ENCODE peak calls at places on chromosomes 13 and 19, in four cellular contexts. M is hepatocyte; U is CD8-positive, alpha-beta T cell; F is sigmoid colon. G is an unnamed sample. For H3K4me1 and H3K9me3, the result is how much of the 10 kb centered on the place peaks cover.

GRCh38 chr13:39506559-39507390 is 96.2 kb downstream of the LHFPL6 start:
- DNase-seq in M (no peak), U (no peak), F (no peak), G (no peak)

GRCh38 chr13:104318121-104318520 is 1251.9 kb upstream of the SLC10A2 start:
- DNase-seq in M (peak), U (no peak), F (no peak), G (no peak)

GRCh38 chr19:918481-919156 is 1.5 kb downstream of the KISS1R start:
- DNase-seq in M (no peak), U (no peak), F (no peak), G (no peak)

GRCh38 chr13:73060251-73061160 is 1.7 kb downstream of the KLF5 start:
- DNase-seq in M (peak), U (no peak), F (no peak), G (peak)

GRCh38 chr19:33388231-33388816 is 14.8 kb downstream of the CEBPG start:
- DNase-seq in M (no peak), U (no peak), F (peak), G (no peak)

GRCh38 chr19:17488593-17489391 is 18.5 kb downstream of the SLC27A1 start:
- DNase-seq in M (peak), U (peak), F (no peak), G (peak)

GRCh38 chr13:21216332-21216731 is 39.9 kb downstream of the MRPL57 start:
- DNase-seq in M (no peak), U (no peak), F (no peak), G (no peak)

GRCh38 chr19:28710278-28710677 is 502.7 kb downstream of the UQCRFS1 start:
- DNase-seq in M (peak), U (no peak), F (no peak), G (peak)

GRCh38 chr13:35984776-35985453 is 146.3 kb downstream of the DCLK1 start:
- DNase-seq in M (peak), U (no peak), F (no peak), G (peak)

GRCh38 chr13:24228852-24229458 is 68.4 kb downstream of the SPATA13 start:
- DNase-seq in M (peak), U (no peak), F (no peak), G (peak)

GRCh38 chr19:55099557-55100506 is 17.6 kb downstream of the PPP1R12C start:
- DNase-seq in M (no peak), U (no peak), F (no peak), G (peak)

GRCh38 chr19:17560205-17560595 is 4.8 kb downstream of the COLGALT1 start:
- DNase-seq in M (peak), U (no peak), F (no peak), G (no peak)

GRCh38 chr19:41323430-41324125 is 13.6 kb downstream of the CCDC97 start:
- DNase-seq in M (peak), U (no peak), F (peak), G (peak)
- H3K4me1 ChIP-seq in M (half or more), U (half or more), F (half or more), G (under half)

GRCh38 chr19:23822735-23823134 is 64.0 kb upstream of the ZNF681 start:
- DNase-seq in M (no peak), U (no peak), F (no peak), G (no peak)

DNA sequence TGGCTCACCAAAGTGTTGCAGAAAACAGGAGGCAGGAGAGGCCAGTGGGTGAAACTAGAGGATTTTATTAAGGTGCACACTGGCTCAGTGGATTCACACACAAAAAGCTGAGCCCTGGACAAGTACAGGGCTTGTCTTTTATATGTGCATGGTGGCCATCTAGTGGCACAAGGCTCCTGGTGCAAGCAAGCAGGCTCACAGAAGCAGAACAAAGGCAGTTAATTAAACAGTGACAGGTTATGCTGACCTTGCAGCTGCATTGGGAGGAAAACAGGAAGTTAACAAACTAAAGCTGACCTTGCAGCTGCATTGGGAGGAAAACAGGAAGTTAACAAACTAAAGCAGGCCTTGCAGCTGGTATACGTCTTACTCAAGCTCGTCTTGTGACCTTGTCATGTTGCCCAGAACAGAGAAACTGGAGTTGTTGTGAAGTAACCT is 65.3 kb upstream of the ZNF681 start:
- DNase-seq in M (no peak), U (no peak), F (no peak), G (peak)
- H3K9me3 ChIP-seq in M (under half), U (under half), F (under half), G (under half)

GRCh38 chr13:44374348-44374712 is 706 bp downstream of the SERP2 start:
- DNase-seq in M (no peak), U (no peak), F (no peak), G (no peak)
- H3K4me1 ChIP-seq in M (under half), U (under half), F (under half), G (under half)

GRCh38 chr13:48532473-48533206 is at the start of gene RCBTB2:
- DNase-seq in M (peak), U (peak), F (peak), G (peak)

GRCh38 chr13:48531416-48532145 is 1.3 kb downstream of the RCBTB2 start:
- DNase-seq in M (no peak), U (no peak), F (no peak), G (no peak)

GRCh38 chr13:48532146-48532472 is 771 bp downstream of the RCBTB2 start:
- DNase-seq in M (peak), U (no peak), F (no peak), G (no peak)

GRCh38 chr13:48528720-48529119 is 4.2 kb downstream of the RCBTB2 start:
- DNase-seq in M (no peak), U (no peak), F (no peak), G (no peak)

GRCh38 chr13:48530833-48531232 is 2.0 kb downstream of the RCBTB2 start:
- DNase-seq in M (no peak), U (no peak), F (no peak), G (no peak)
- H3K9me3 ChIP-seq in M (under half), U (under half), F (under half), G (under half)

GRCh38 chr19:40608957-40609356 is 7.8 kb downstream of the LTBP4 start:
- DNase-seq in M (no peak), U (no peak), F (no peak), G (no peak)
- H3K4me1 ChIP-seq in M (under half), U (under half), F (half or more), G (under half)

GRCh38 chr13:113597386-113598080 is 13.0 kb downstream of the TFDP1 start:
- DNase-seq in M (no peak), U (no peak), F (peak), G (no peak)

GRCh38 chr13:113601166-113602070 is 16.9 kb downstream of the TFDP1 start:
- DNase-seq in M (no peak), U (no peak), F (no peak), G (no peak)

GRCh38 chr13:113598081-113598410 is 13.5 kb downstream of the TFDP1 start:
- DNase-seq in M (no peak), U (no peak), F (peak), G (no peak)

GRCh38 chr13:113598481-113598880 is 13.9 kb downstream of the TFDP1 start:
- DNase-seq in M (no peak), U (no peak), F (peak), G (no peak)

GRCh38 chr13:113599396-113599795 is 14.8 kb downstream of the TFDP1 start:
- DNase-seq in M (no peak), U (no peak), F (peak), G (no peak)
- H3K9me3 ChIP-seq in M (under half), U (under half), F (under half), G (under half)

GRCh38 chr13:26022538-26023292 is 29.1 kb downstream of the SHISA2 start:
- DNase-seq in M (peak), U (no peak), F (no peak), G (peak)

GRCh38 chr13:26019881-26020535 is 31.8 kb downstream of the SHISA2 start:
- DNase-seq in M (no peak), U (no peak), F (no peak), G (peak)

GRCh38 chr13:26020536-26021290 is 31.1 kb downstream of the SHISA2 start:
- DNase-seq in M (no peak), U (no peak), F (no peak), G (no peak)

GRCh38 chr13:26021516-26021915 is 30.3 kb downstream of the SHISA2 start:
- DNase-seq in M (no peak), U (no peak), F (no peak), G (peak)

GRCh38 chr13:26021956-26022355 is 29.9 kb downstream of the SHISA2 start:
- DNase-seq in M (no peak), U (no peak), F (no peak), G (no peak)
- H3K4me1 ChIP-seq in M (under half), U (under half), F (under half), G (half or more)

DNA sequence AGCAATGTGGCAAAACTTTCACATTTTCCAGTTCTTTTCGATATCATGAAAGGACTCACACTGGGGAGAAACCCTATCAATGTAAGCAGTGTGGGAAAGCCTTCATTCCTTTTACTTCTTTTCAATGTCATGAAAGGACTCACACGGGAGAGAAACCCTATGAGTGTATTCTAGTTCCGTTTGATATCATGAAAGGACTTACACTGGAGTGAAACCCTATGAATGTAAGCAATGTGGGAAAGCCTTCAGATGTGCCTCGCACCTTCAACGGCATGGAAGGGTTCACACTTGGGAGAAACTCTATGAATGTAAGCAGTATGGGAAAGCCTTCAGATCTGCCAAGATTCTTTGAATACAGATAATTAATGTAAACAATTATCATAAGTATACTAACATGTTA is 14.5 kb upstream of the ZNF763 start:
- DNase-seq in M (no peak), U (no peak), F (no peak), G (no peak)
- H3K9me3 ChIP-seq in M (half or more), U (under half), F (half or more), G (half or more)

G was measured in SJCRH30.